ENCODE peak calls at places on chromosomes 12 and 14, in four cellular contexts. D is neural crest cell, K is HCT116, U is stromal cell of bone marrow. Z is an unnamed sample.

GRCh38 chr14:52235866-52236510 is 31.5 kb upstream of the PTGDR start:
- DNase-seq in U (no peak), D (no peak), K (no peak), Z (no peak)

GRCh38 chr12:47085815-47086252 is 6.1 kb upstream of the AMIGO2 start:
- DNase-seq in D (no peak), U (no peak), K (no peak), Z (no peak)

GRCh38 chr12:104877107-104877705 is 80.9 kb downstream of the SLC41A2 start:
- DNase-seq in K (no peak), D (peak), U (peak), Z (peak)

GRCh38 chr14:92493492-92493891 is 20.1 kb upstream of the RIN3 start:
- DNase-seq in D (no peak), U (no peak), K (no peak), Z (no peak)

GRCh38 chr12:29133141-29133540 is 15.9 kb upstream of the FAR2 start:
- DNase-seq in K (no peak), U (no peak), D (no peak), Z (no peak)

GRCh38 chr12:32331133-32331532 is 68.2 kb upstream of the FGD4 start:
- DNase-seq in D (no peak), U (no peak), K (no peak), Z (no peak)

GRCh38 chr12:124827588-124828184 is 36.0 kb downstream of the SCARB1 start:
- DNase-seq in U (no peak), K (no peak), D (no peak), Z (peak)

GRCh38 chr14:94388027-94388895 is at the start of gene SERPINA1:
- DNase-seq in K (no peak), U (no peak), D (no peak), Z (peak)

GRCh38 chr14:73393375-73393774 is 65.0 kb downstream of the NUMB start:
- DNase-seq in K (no peak), D (no peak), U (no peak), Z (no peak)

GRCh38 chr14:95527392-95528002 is 7.4 kb upstream of the GLRX5 start:
- DNase-seq in K (no peak), U (peak), D (no peak), Z (no peak)

GRCh38 chr14:87443787-87444186 is 549.2 kb downstream of the GALC start:
- DNase-seq in D (no peak), U (peak), K (no peak), Z (no peak)

GRCh38 chr12:70664463-70664862 is 27.2 kb upstream of the PTPRB start:
- DNase-seq in U (no peak), D (no peak), K (no peak), Z (no peak)

GRCh38 chr12:116691636-116692035 is 46.2 kb downstream of the SPRING1 start:
- DNase-seq in U (no peak), K (no peak), D (no peak), Z (no peak)

GRCh38 chr14:65975865-65976264 is 510.3 kb upstream of the CCDC196 start:
- DNase-seq in K (no peak), D (no peak), U (no peak), Z (no peak)

GRCh38 chr12:62435337-62436163 is 31.1 kb upstream of the MON2 start:
- DNase-seq in U (peak), D (peak), K (no peak), Z (peak)

GRCh38 chr14:24609667-24610344 is at the start of gene GZMH:
- DNase-seq in U (no peak), K (no peak), D (no peak), Z (no peak)

GRCh38 chr12:100348657-100349454 is 8.0 kb upstream of the SLC17A8 start:
- DNase-seq in D (no peak), K (peak), U (peak), Z (no peak)

GRCh38 chr14:32702571-32702970 is 236.1 kb upstream of the NPAS3 start:
- DNase-seq in U (no peak), K (no peak), D (peak), Z (peak)